ENCODE peak calls at places on chromosomes 5 and 9, in seven cellular contexts. N is heart left ventricle, J is IMR-90, P is Peyer's patch, C is stomach, Z is H1, X is K562. A is an unnamed sample.

GRCh38 chr5:55534436-55535198 is at the start of gene PLPP1:
- DNase-seq in N (peak; percentile 95), J (peak; percentile 83), P (peak; percentile 86), C (peak; percentile 91), Z (peak; percentile 58), X (peak; percentile 96), A (peak; percentile 81)

GRCh38 chr9:27437652-27438373 is 86.3 kb upstream of the IFNK start:
- DNase-seq in N (no peak), J (no peak), P (no peak), C (no peak), Z (no peak), X (no peak), A (no peak)

GRCh38 chr5:41510176-41510831 is at the start of gene PLCXD3:
- DNase-seq in N (peak; percentile 73), J (no peak), P (no peak), C (peak; percentile 60), Z (no peak), X (no peak), A (no peak)

GRCh38 chr9:124298646-124299235 is 41.0 kb downstream of the NEK6 start:
- DNase-seq in N (no peak), J (no peak), P (no peak), C (no peak), Z (no peak), X (no peak), A (no peak)

GRCh38 chr9:135341612-135342169 is 137.9 kb upstream of the PPP1R26 start:
- DNase-seq in N (no peak), J (no peak), P (no peak), C (no peak), Z (no peak), X (no peak), A (no peak)

GRCh38 chr5:149002761-149003689 is 59.8 kb downstream of the SH3TC2 start:
- DNase-seq in N (no peak), J (peak; percentile 75), P (no peak), C (no peak), Z (no peak), X (no peak), A (no peak)

GRCh38 chr5:62354028-62354874 is 48.2 kb downstream of the KIF2A start:
- DNase-seq in N (no peak), J (peak; percentile 65), P (no peak), C (no peak), Z (no peak), X (peak; percentile 37), A (peak; percentile 51)

GRCh38 chr9:124308606-124309310 is 51.0 kb downstream of the NEK6 start:
- DNase-seq in N (no peak), J (no peak), P (no peak), C (no peak), Z (no peak), X (no peak), A (no peak)

GRCh38 chr5:171390883-171391677 is 3.4 kb downstream of the NPM1 start:
- DNase-seq in N (no peak), J (no peak), P (no peak), C (no peak), Z (no peak), X (no peak), A (no peak)

GRCh38 chr5:36374275-36374862 is 72.7 kb upstream of the RANBP3L start:
- DNase-seq in N (no peak), J (peak; percentile 48), P (no peak), C (no peak), Z (no peak), X (no peak), A (no peak)

GRCh38 chr5:170095687-170096086 is 10.0 kb upstream of the FOXI1 start:
- DNase-seq in N (no peak), J (no peak), P (no peak), C (no peak), Z (no peak), X (no peak), A (peak; percentile 12)

GRCh38 chr5:29162297-29162696 is 2031.2 kb upstream of the CDH6 start:
- DNase-seq in N (no peak), J (no peak), P (no peak), C (no peak), Z (no peak), X (no peak), A (no peak)

GRCh38 chr9:6584881-6585597 is 60.5 kb downstream of the GLDC start:
- DNase-seq in N (no peak), J (peak; percentile 40), P (no peak), C (no peak), Z (no peak), X (no peak), A (peak; percentile 64)

GRCh38 chr5:134073404-134073803 is 41.1 kb upstream of the TCF7 start:
- DNase-seq in N (no peak), J (peak; percentile 12), P (no peak), C (no peak), Z (no peak), X (no peak), A (no peak)

DNA sequence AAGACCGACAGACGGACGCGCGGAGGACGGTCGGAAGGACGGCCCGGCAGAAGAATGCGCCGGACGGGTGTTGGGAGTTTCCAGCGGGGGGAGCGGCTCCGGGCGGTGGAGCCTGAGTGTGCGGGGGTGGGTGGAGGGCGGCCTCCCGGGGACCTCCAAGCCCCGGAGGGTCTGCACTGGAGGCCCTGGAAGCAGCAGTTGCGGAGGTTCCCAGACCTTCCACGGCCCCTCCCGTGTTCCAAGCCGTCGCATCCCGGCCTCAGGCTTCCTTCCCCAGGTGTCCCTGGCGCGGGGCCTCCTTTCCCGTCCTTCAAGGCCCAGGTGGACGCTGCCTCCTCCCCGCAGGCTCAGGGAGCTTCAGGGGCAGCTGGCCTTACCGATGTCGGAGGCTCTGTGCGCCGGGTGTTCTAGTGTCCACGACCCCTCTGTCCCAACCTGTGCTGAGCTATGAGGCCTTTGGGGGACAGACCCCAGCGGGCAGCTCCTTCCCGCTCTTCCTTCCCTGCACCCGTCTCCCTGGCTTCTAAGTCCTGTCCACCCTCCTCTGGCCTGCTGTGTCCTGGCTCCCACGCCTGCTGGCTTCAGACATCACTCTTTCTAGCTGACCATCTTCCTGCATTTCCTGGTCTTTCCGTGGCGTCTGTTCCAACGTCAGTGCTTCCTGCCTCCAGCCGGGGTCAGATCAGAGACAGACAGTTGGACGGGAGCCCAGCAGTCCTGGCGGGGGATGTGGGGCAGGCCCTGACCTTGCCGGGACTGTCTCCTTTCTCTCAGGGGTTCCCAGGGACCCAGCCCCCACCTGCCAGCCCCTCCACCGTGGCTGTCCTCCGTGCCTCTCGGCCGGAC is 5.6 kb downstream of the NRARP start:
- DNase-seq in N (peak; percentile 86), J (peak; percentile 50), P (no peak), C (peak; percentile 67), Z (no peak), X (peak; percentile 53), A (no peak)
- TF ChIP-seq POLR2A in N (peak; percentile 38), J (no peak), P (peak; percentile 62), C (no peak), Z (peak; percentile 28), X (no peak), A (no peak)

GRCh38 chr9:87661241-87661640 is 64.7 kb upstream of the CTSL start:
- DNase-seq in N (no peak), J (no peak), P (no peak), C (no peak), Z (no peak), X (no peak), A (no peak)
- TF ChIP-seq CTCF in N (no peak), J (no peak), P (no peak), C (no peak), Z (no peak), X (no peak), A (no peak)

GRCh38 chr9:78296893-78297671 is at the start of gene PSAT1:
- DNase-seq in N (peak; percentile 83), J (peak; percentile 98), P (peak; percentile 78), C (peak; percentile 91), Z (peak; percentile 90), X (peak; percentile 95), A (peak; percentile 97)
- TF ChIP-seq POLR2A in N (no peak), J (peak; percentile 18), P (no peak), C (no peak), Z (peak; percentile 95), X (peak; percentile 76), A (peak; percentile 55)

GRCh38 chr5:33490071-33490665 is 49.4 kb downstream of the TARS1 start:
- DNase-seq in N (no peak), J (no peak), P (no peak), C (no peak), Z (no peak), X (no peak), A (no peak)
- TF ChIP-seq CTCF in N (no peak), J (no peak), P (no peak), C (no peak), Z (no peak), X (no peak), A (no peak)

DNA sequence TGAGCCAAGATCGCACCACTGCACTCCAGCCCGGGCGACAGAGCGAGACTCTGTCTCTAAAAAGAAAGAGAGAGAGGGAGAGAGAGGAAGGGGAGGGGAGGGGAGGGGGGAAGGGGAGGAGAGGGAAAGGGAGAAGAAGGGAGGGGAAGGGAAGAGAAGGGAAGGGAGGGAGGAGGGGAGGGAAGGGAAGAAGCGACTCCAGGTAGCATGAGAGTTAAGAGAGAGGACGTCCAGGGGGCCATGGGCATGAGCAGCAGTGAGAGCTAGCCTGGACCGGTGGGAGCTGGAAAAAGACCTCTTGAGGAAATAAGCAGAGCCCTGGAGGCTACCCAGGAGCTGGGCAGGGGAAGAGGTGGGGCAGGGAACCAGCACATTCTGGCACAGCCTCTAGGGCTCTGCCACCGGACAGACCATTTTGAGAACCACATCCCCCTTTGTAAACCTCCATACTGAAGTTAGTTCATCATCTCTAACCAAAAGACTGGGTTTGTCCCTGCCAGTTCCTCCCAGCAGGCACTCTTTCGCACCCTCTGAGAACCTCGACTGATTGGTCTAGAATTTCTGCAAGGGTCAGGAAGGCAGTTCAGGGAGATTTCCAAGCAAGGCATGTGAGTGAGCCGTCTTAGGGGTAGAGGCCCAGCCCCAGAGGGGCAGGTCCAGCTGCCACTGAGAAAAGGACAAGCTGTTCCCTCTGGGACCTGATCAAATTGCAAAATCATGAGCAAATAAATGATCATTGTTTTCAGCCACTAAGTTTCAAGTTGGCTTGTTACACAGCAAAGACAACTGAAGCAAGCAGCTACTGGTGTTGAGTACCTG is 11.7 kb downstream of the NAIF1 start:
- DNase-seq in N (peak; percentile 41), J (no peak), P (no peak), C (peak; percentile 73), Z (no peak), X (no peak), A (peak; percentile 22)
- TF ChIP-seq POLR2A in N (no peak), J (no peak), P (no peak), C (no peak), Z (no peak), X (no peak), A (no peak)

DNA sequence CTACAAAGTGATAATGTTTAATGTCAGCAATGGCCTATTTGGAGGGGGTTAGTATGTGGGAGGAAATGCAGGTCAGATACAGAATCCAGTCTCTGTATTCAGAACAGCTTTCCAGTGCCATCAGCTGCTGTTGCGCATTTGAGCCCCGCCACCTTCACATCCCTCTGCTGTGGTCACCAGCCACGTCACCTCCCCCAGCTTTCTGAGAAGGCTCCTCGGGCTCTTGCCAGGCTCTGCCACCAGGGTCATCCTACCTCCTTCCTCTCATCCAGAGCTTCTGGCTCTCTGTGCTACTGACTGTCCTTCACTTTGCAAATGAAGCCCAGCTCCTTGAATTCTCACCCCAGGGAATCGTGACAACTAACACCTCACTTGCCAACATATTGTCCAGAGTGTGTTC is 138.8 kb downstream of the PIK3R1 start:
- DNase-seq in N (no peak), J (no peak), P (no peak), C (no peak), Z (no peak), X (no peak), A (peak; percentile 59)
- TF ChIP-seq CTCF in N (no peak), J (no peak), P (no peak), C (no peak), Z (peak; percentile 13), X (no peak), A (no peak)